ENCODE peak calls at places on chromosomes 6 and 20, in seven cellular contexts. G, M, I, J, C, Z and V are unnamed samples. For H3K36me3, the result is how much of the 10 kb centered on the place peaks cover.

GRCh38 chr20:59912609-59913008 is 20.8 kb downstream of the SYCP2 start:
- DNase-seq in G (peak), M (no peak), I (no peak), J (no peak), C (no peak), Z (no peak), V (no peak)

GRCh38 chr6:85347787-85348186 is 102.1 kb upstream of the NT5E start:
- DNase-seq in G (no peak), M (no peak), I (no peak), J (no peak), C (no peak), Z (no peak), V (no peak)

GRCh38 chr6:74807701-74808100 is 398.2 kb downstream of the COL12A1 start:
- DNase-seq in G (no peak), M (no peak), I (no peak), J (no peak), C (no peak), Z (no peak), V (no peak)

GRCh38 chr6:167047554-167047953 is 48.4 kb downstream of the CEP43 start:
- DNase-seq in G (peak), M (no peak), I (no peak), J (no peak), C (no peak), Z (no peak), V (peak)

GRCh38 chr20:3250091-3250504 is 11.1 kb upstream of the SLC4A11 start:
- DNase-seq in G (peak), M (no peak), I (no peak), J (no peak), C (no peak), Z (no peak), V (no peak)

GRCh38 chr6:169953686-169954085 is 202.3 kb downstream of the ERMARD start:
- DNase-seq in G (no peak), M (no peak), I (no peak), J (peak), C (no peak), Z (no peak), V (no peak)

GRCh38 chr20:8616792-8617191 is 452.1 kb upstream of the PLCB4 start:
- DNase-seq in G (no peak), M (no peak), I (no peak), J (no peak), C (no peak), Z (no peak), V (no peak)

GRCh38 chr6:9896806-9897205 is 518.1 kb downstream of the TFAP2A start:
- DNase-seq in G (no peak), M (no peak), I (no peak), J (no peak), C (no peak), Z (no peak), V (no peak)

GRCh38 chr6:2436391-2437154 is 191.2 kb upstream of the GMDS start:
- DNase-seq in G (no peak), M (no peak), I (no peak), J (no peak), C (no peak), Z (no peak), V (no peak)

GRCh38 chr6:20200761-20201160 is 11.5 kb downstream of the MBOAT1 start:
- DNase-seq in G (no peak), M (no peak), I (peak), J (peak), C (peak), Z (no peak), V (no peak)

DNA sequence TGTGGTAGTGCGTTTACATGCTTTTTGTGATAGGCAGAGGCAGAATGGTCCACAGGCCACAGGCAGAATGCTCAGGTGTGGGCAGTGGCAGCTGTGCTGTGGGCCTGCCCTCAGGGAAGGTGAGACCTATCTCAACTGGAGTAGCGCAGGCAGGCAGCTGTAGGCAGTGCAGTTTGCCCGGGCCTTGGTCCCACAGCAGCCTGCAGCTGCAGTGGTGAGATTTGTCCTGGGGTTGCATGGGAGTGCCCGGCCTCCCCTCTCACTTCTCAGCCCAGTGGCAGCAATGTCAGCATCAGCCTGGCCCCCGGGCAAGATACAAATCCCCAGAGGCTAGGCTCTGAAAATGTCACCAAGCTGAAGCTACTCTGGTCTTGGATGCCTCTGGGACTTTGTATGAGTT is 6.1 kb upstream of the PPIL4 start:
- DNase-seq in G (no peak), M (no peak), I (no peak), J (no peak), C (no peak), Z (no peak), V (no peak)
- H3K27ac ChIP-seq in G (no peak), M (no peak), I (no peak), J (no peak), C (no peak), Z (no peak), V (no peak)

GRCh38 chr6:24412294-24412693 is 9.6 kb downstream of the MRS2 start:
- DNase-seq in G (no peak), M (no peak), I (no peak), J (no peak), C (no peak), Z (no peak), V (no peak)

GRCh38 chr6:24405262-24405661 is 2.5 kb downstream of the MRS2 start:
- DNase-seq in G (no peak), M (no peak), I (no peak), J (no peak), C (no peak), Z (no peak), V (no peak)

GRCh38 chr6:24403501-24403824 is 727 bp downstream of the MRS2 start:
- DNase-seq in G (peak), M (no peak), I (no peak), J (no peak), C (no peak), Z (no peak), V (no peak)

GRCh38 chr6:24410622-24411021 is 7.9 kb downstream of the MRS2 start:
- DNase-seq in G (no peak), M (no peak), I (no peak), J (no peak), C (no peak), Z (no peak), V (no peak)

GRCh38 chr6:24408719-24409410 is 6.1 kb downstream of the MRS2 start:
- DNase-seq in G (no peak), M (no peak), I (no peak), J (no peak), C (no peak), Z (no peak), V (no peak)
- H3K36me3 ChIP-seq in G (half or more), M (under half), I (under half), J (under half), C (under half), Z (half or more), V (half or more)

GRCh38 chr6:26280409-26280808 is 84.6 kb upstream of the BTN3A2 start:
- DNase-seq in G (no peak), M (no peak), I (no peak), J (no peak), C (no peak), Z (no peak), V (no peak)
- H3K27ac ChIP-seq in G (no peak), M (no peak), I (no peak), J (no peak), C (no peak), Z (peak), V (no peak)

GRCh38 chr20:47278907-47279348 is 77.6 kb downstream of the ZMYND8 start:
- DNase-seq in G (no peak), M (no peak), I (no peak), J (no peak), C (no peak), Z (no peak), V (no peak)
- H3K36me3 ChIP-seq in G (half or more), M (under half), I (under half), J (under half), C (under half), Z (half or more), V (half or more)

GRCh38 chr6:53746442-53747103 is 48.2 kb upstream of the LRRC1 start:
- DNase-seq in G (no peak), M (no peak), I (no peak), J (no peak), C (no peak), Z (no peak), V (no peak)
- H3K27ac ChIP-seq in G (no peak), M (no peak), I (no peak), J (no peak), C (no peak), Z (no peak), V (no peak)

GRCh38 chr6:153698001-153698400 is 341.0 kb upstream of the OPRM1 start:
- DNase-seq in G (no peak), M (no peak), I (no peak), J (no peak), C (no peak), Z (no peak), V (no peak)
- H3K36me3 ChIP-seq in G (under half), M (under half), I (under half), J (under half), C (under half), Z (under half), V (under half)

GRCh38 chr6:96917098-96917497 is 7.4 kb upstream of the KLHL32 start:
- DNase-seq in G (no peak), M (no peak), I (no peak), J (no peak), C (no peak), Z (no peak), V (no peak)

GRCh38 chr6:96909826-96910225 is 12.1 kb upstream of the NDUFAF4 start:
- DNase-seq in G (no peak), M (no peak), I (no peak), J (peak), C (no peak), Z (no peak), V (no peak)

GRCh38 chr6:96911171-96911570 is 13.4 kb upstream of the KLHL32 start:
- DNase-seq in G (no peak), M (no peak), I (no peak), J (no peak), C (no peak), Z (no peak), V (no peak)

GRCh38 chr6:96913621-96914020 is 10.9 kb upstream of the KLHL32 start:
- DNase-seq in G (no peak), M (no peak), I (no peak), J (no peak), C (no peak), Z (no peak), V (no peak)
- H3K27ac ChIP-seq in G (no peak), M (no peak), I (no peak), J (no peak), C (no peak), Z (no peak), V (no peak)

GRCh38 chr20:47258745-47259695 is 97.5 kb downstream of the ZMYND8 start:
- DNase-seq in G (no peak), M (no peak), I (no peak), J (no peak), C (no peak), Z (no peak), V (no peak)
- H3K36me3 ChIP-seq in G (half or more), M (half or more), I (under half), J (under half), C (under half), Z (half or more), V (half or more)